ENCODE peak calls at places on chromosomes 4 and X, in seven cellular contexts. One of them, this sample, is unnamed.

GRCh38 chr4:96652158-96652557 is 812.3 kb downstream of the PDHA2 start:
- DNase-seq in cardiac septum: no peak
- DNase-seq in stimulated activated CD4-positive, alpha-beta T cell treated with anti-CD3 and anti-CD28 coated beads, TNF-alpha, amount 100 ng/mL, for 24 hours: no peak
- DNase-seq in stimulated activated CD8-positive, alpha-beta memory T cell treated with anti-CD3 and anti-CD28 coated beads, Interleukin-7, amount 100 ng/mL, for 24 hours: no peak
- DNase-seq in HEK293T: no peak
- DNase-seq in suprapubic skin: no peak
- DNase-seq in C1 segment of cervical spinal cord: no peak
- DNase-seq in this sample: no peak

GRCh38 chr4:126136922-126137781 is 822.4 kb downstream of the FAT4 start:
- DNase-seq in cardiac septum: no peak
- DNase-seq in stimulated activated CD4-positive, alpha-beta T cell treated with anti-CD3 and anti-CD28 coated beads, TNF-alpha, amount 100 ng/mL, for 24 hours: no peak
- DNase-seq in stimulated activated CD8-positive, alpha-beta memory T cell treated with anti-CD3 and anti-CD28 coated beads, Interleukin-7, amount 100 ng/mL, for 24 hours: no peak
- DNase-seq in HEK293T: no peak
- DNase-seq in suprapubic skin: no peak
- DNase-seq in C1 segment of cervical spinal cord: no peak
- DNase-seq in this sample: no peak

GRCh38 chr4:6032249-6033244 is 14.3 kb upstream of the C4orf50 start:
- DNase-seq in cardiac septum: no peak
- DNase-seq in stimulated activated CD4-positive, alpha-beta T cell treated with anti-CD3 and anti-CD28 coated beads, TNF-alpha, amount 100 ng/mL, for 24 hours: no peak
- DNase-seq in stimulated activated CD8-positive, alpha-beta memory T cell treated with anti-CD3 and anti-CD28 coated beads, Interleukin-7, amount 100 ng/mL, for 24 hours: no peak
- DNase-seq in HEK293T: no peak
- DNase-seq in suprapubic skin: no peak
- DNase-seq in C1 segment of cervical spinal cord: peak
- DNase-seq in this sample: no peak

GRCh38 chr4:55947912-55948725 is 626 bp upstream of the CEP135 start:
- DNase-seq in cardiac septum: no peak
- DNase-seq in stimulated activated CD4-positive, alpha-beta T cell treated with anti-CD3 and anti-CD28 coated beads, TNF-alpha, amount 100 ng/mL, for 24 hours: peak
- DNase-seq in stimulated activated CD8-positive, alpha-beta memory T cell treated with anti-CD3 and anti-CD28 coated beads, Interleukin-7, amount 100 ng/mL, for 24 hours: no peak
- DNase-seq in HEK293T: no peak
- DNase-seq in suprapubic skin: no peak
- DNase-seq in C1 segment of cervical spinal cord: no peak
- DNase-seq in this sample: no peak

GRCh38 chrX:48761674-48762471 is at the start of gene GLOD5:
- DNase-seq in cardiac septum: no peak
- DNase-seq in stimulated activated CD4-positive, alpha-beta T cell treated with anti-CD3 and anti-CD28 coated beads, TNF-alpha, amount 100 ng/mL, for 24 hours: no peak
- DNase-seq in stimulated activated CD8-positive, alpha-beta memory T cell treated with anti-CD3 and anti-CD28 coated beads, Interleukin-7, amount 100 ng/mL, for 24 hours: no peak
- DNase-seq in HEK293T: no peak
- DNase-seq in suprapubic skin: no peak
- DNase-seq in C1 segment of cervical spinal cord: no peak
- DNase-seq in this sample: no peak

GRCh38 chr4:102500371-102501175 is 586 bp upstream of the NFKB1 start:
- DNase-seq in cardiac septum: peak
- DNase-seq in stimulated activated CD4-positive, alpha-beta T cell treated with anti-CD3 and anti-CD28 coated beads, TNF-alpha, amount 100 ng/mL, for 24 hours: no peak
- DNase-seq in stimulated activated CD8-positive, alpha-beta memory T cell treated with anti-CD3 and anti-CD28 coated beads, Interleukin-7, amount 100 ng/mL, for 24 hours: no peak
- DNase-seq in HEK293T: peak
- DNase-seq in suprapubic skin: peak
- DNase-seq in C1 segment of cervical spinal cord: peak
- DNase-seq in this sample: peak

GRCh38 chr4:1195894-1196401 is 23.6 kb upstream of the SPON2 start:
- DNase-seq in cardiac septum: peak
- DNase-seq in stimulated activated CD4-positive, alpha-beta T cell treated with anti-CD3 and anti-CD28 coated beads, TNF-alpha, amount 100 ng/mL, for 24 hours: no peak
- DNase-seq in stimulated activated CD8-positive, alpha-beta memory T cell treated with anti-CD3 and anti-CD28 coated beads, Interleukin-7, amount 100 ng/mL, for 24 hours: no peak
- DNase-seq in HEK293T: no peak
- DNase-seq in suprapubic skin: peak
- DNase-seq in C1 segment of cervical spinal cord: no peak
- DNase-seq in this sample: no peak

GRCh38 chrX:87736576-87736975 is 219.0 kb downstream of the KLHL4 start:
- DNase-seq in cardiac septum: no peak
- DNase-seq in stimulated activated CD4-positive, alpha-beta T cell treated with anti-CD3 and anti-CD28 coated beads, TNF-alpha, amount 100 ng/mL, for 24 hours: no peak
- DNase-seq in stimulated activated CD8-positive, alpha-beta memory T cell treated with anti-CD3 and anti-CD28 coated beads, Interleukin-7, amount 100 ng/mL, for 24 hours: no peak
- DNase-seq in HEK293T: no peak
- DNase-seq in suprapubic skin: no peak
- DNase-seq in C1 segment of cervical spinal cord: no peak
- DNase-seq in this sample: no peak

GRCh38 chrX:45422216-45422925 is 221.7 kb upstream of the DIPK2B start:
- DNase-seq in cardiac septum: no peak
- DNase-seq in stimulated activated CD4-positive, alpha-beta T cell treated with anti-CD3 and anti-CD28 coated beads, TNF-alpha, amount 100 ng/mL, for 24 hours: no peak
- DNase-seq in stimulated activated CD8-positive, alpha-beta memory T cell treated with anti-CD3 and anti-CD28 coated beads, Interleukin-7, amount 100 ng/mL, for 24 hours: no peak
- DNase-seq in HEK293T: no peak
- DNase-seq in suprapubic skin: no peak
- DNase-seq in C1 segment of cervical spinal cord: no peak
- DNase-seq in this sample: no peak

GRCh38 chrX:111352424-111352823 is 59.6 kb downstream of the DCX start:
- DNase-seq in cardiac septum: no peak
- DNase-seq in stimulated activated CD4-positive, alpha-beta T cell treated with anti-CD3 and anti-CD28 coated beads, TNF-alpha, amount 100 ng/mL, for 24 hours: no peak
- DNase-seq in stimulated activated CD8-positive, alpha-beta memory T cell treated with anti-CD3 and anti-CD28 coated beads, Interleukin-7, amount 100 ng/mL, for 24 hours: no peak
- DNase-seq in HEK293T: no peak
- DNase-seq in suprapubic skin: no peak
- DNase-seq in C1 segment of cervical spinal cord: no peak
- DNase-seq in this sample: no peak

GRCh38 chr4:9949573-9949972 is 71.7 kb downstream of the SLC2A9 start:
- DNase-seq in cardiac septum: no peak
- DNase-seq in stimulated activated CD4-positive, alpha-beta T cell treated with anti-CD3 and anti-CD28 coated beads, TNF-alpha, amount 100 ng/mL, for 24 hours: no peak
- DNase-seq in stimulated activated CD8-positive, alpha-beta memory T cell treated with anti-CD3 and anti-CD28 coated beads, Interleukin-7, amount 100 ng/mL, for 24 hours: no peak
- DNase-seq in HEK293T: no peak
- DNase-seq in suprapubic skin: no peak
- DNase-seq in C1 segment of cervical spinal cord: no peak
- DNase-seq in this sample: no peak

GRCh38 chr4:44196796-44197195 is 251.8 kb downstream of the KCTD8 start:
- DNase-seq in cardiac septum: no peak
- DNase-seq in stimulated activated CD4-positive, alpha-beta T cell treated with anti-CD3 and anti-CD28 coated beads, TNF-alpha, amount 100 ng/mL, for 24 hours: no peak
- DNase-seq in stimulated activated CD8-positive, alpha-beta memory T cell treated with anti-CD3 and anti-CD28 coated beads, Interleukin-7, amount 100 ng/mL, for 24 hours: no peak
- DNase-seq in HEK293T: no peak
- DNase-seq in suprapubic skin: no peak
- DNase-seq in C1 segment of cervical spinal cord: no peak
- DNase-seq in this sample: no peak

GRCh38 chr4:147340547-147341225 is 140.2 kb upstream of the EDNRA start:
- DNase-seq in cardiac septum: no peak
- DNase-seq in stimulated activated CD4-positive, alpha-beta T cell treated with anti-CD3 and anti-CD28 coated beads, TNF-alpha, amount 100 ng/mL, for 24 hours: no peak
- DNase-seq in stimulated activated CD8-positive, alpha-beta memory T cell treated with anti-CD3 and anti-CD28 coated beads, Interleukin-7, amount 100 ng/mL, for 24 hours: no peak
- DNase-seq in HEK293T: no peak
- DNase-seq in suprapubic skin: no peak
- DNase-seq in C1 segment of cervical spinal cord: no peak
- DNase-seq in this sample: no peak

GRCh38 chr4:186039697-186040096 is 29.3 kb upstream of the TLR3 start:
- DNase-seq in cardiac septum: no peak
- DNase-seq in stimulated activated CD4-positive, alpha-beta T cell treated with anti-CD3 and anti-CD28 coated beads, TNF-alpha, amount 100 ng/mL, for 24 hours: no peak
- DNase-seq in stimulated activated CD8-positive, alpha-beta memory T cell treated with anti-CD3 and anti-CD28 coated beads, Interleukin-7, amount 100 ng/mL, for 24 hours: no peak
- DNase-seq in HEK293T: no peak
- DNase-seq in suprapubic skin: no peak
- DNase-seq in C1 segment of cervical spinal cord: no peak
- DNase-seq in this sample: no peak

GRCh38 chrX:151828434-151829080 is 84.1 kb upstream of the MAGEA4 start:
- DNase-seq in cardiac septum: no peak
- DNase-seq in stimulated activated CD4-positive, alpha-beta T cell treated with anti-CD3 and anti-CD28 coated beads, TNF-alpha, amount 100 ng/mL, for 24 hours: no peak
- DNase-seq in stimulated activated CD8-positive, alpha-beta memory T cell treated with anti-CD3 and anti-CD28 coated beads, Interleukin-7, amount 100 ng/mL, for 24 hours: no peak
- DNase-seq in HEK293T: no peak
- DNase-seq in suprapubic skin: no peak
- DNase-seq in C1 segment of cervical spinal cord: no peak
- DNase-seq in this sample: no peak

GRCh38 chrX:40867352-40867751 is 132.0 kb upstream of the MED14 start:
- DNase-seq in cardiac septum: no peak
- DNase-seq in stimulated activated CD4-positive, alpha-beta T cell treated with anti-CD3 and anti-CD28 coated beads, TNF-alpha, amount 100 ng/mL, for 24 hours: no peak
- DNase-seq in stimulated activated CD8-positive, alpha-beta memory T cell treated with anti-CD3 and anti-CD28 coated beads, Interleukin-7, amount 100 ng/mL, for 24 hours: no peak
- DNase-seq in HEK293T: no peak
- DNase-seq in suprapubic skin: no peak
- DNase-seq in C1 segment of cervical spinal cord: no peak
- DNase-seq in this sample: no peak

GRCh38 chr4:84968936-84969335 is 2.4 kb upstream of the WDFY3 start:
- DNase-seq in cardiac septum: no peak
- DNase-seq in stimulated activated CD4-positive, alpha-beta T cell treated with anti-CD3 and anti-CD28 coated beads, TNF-alpha, amount 100 ng/mL, for 24 hours: no peak
- DNase-seq in stimulated activated CD8-positive, alpha-beta memory T cell treated with anti-CD3 and anti-CD28 coated beads, Interleukin-7, amount 100 ng/mL, for 24 hours: no peak
- DNase-seq in HEK293T: no peak
- DNase-seq in suprapubic skin: no peak
- DNase-seq in C1 segment of cervical spinal cord: no peak
- DNase-seq in this sample: no peak

GRCh38 chr4:8344387-8344786 is 74.8 kb downstream of the HTRA3 start:
- DNase-seq in cardiac septum: no peak
- DNase-seq in stimulated activated CD4-positive, alpha-beta T cell treated with anti-CD3 and anti-CD28 coated beads, TNF-alpha, amount 100 ng/mL, for 24 hours: no peak
- DNase-seq in stimulated activated CD8-positive, alpha-beta memory T cell treated with anti-CD3 and anti-CD28 coated beads, Interleukin-7, amount 100 ng/mL, for 24 hours: no peak
- DNase-seq in HEK293T: no peak
- DNase-seq in suprapubic skin: peak
- DNase-seq in C1 segment of cervical spinal cord: no peak
- DNase-seq in this sample: no peak

GRCh38 chrX:44330227-44330626 is 13.2 kb downstream of the EFHC2 start:
- DNase-seq in cardiac septum: no peak
- DNase-seq in stimulated activated CD4-positive, alpha-beta T cell treated with anti-CD3 and anti-CD28 coated beads, TNF-alpha, amount 100 ng/mL, for 24 hours: no peak
- DNase-seq in stimulated activated CD8-positive, alpha-beta memory T cell treated with anti-CD3 and anti-CD28 coated beads, Interleukin-7, amount 100 ng/mL, for 24 hours: no peak
- DNase-seq in HEK293T: no peak
- DNase-seq in suprapubic skin: no peak
- DNase-seq in C1 segment of cervical spinal cord: no peak
- DNase-seq in this sample: no peak

GRCh38 chrX:112120737-112121136 is 38.2 kb upstream of the TRPC5 start:
- DNase-seq in cardiac septum: no peak
- DNase-seq in stimulated activated CD4-positive, alpha-beta T cell treated with anti-CD3 and anti-CD28 coated beads, TNF-alpha, amount 100 ng/mL, for 24 hours: no peak
- DNase-seq in stimulated activated CD8-positive, alpha-beta memory T cell treated with anti-CD3 and anti-CD28 coated beads, Interleukin-7, amount 100 ng/mL, for 24 hours: no peak
- DNase-seq in HEK293T: no peak
- DNase-seq in suprapubic skin: no peak
- DNase-seq in C1 segment of cervical spinal cord: no peak
- DNase-seq in this sample: no peak

GRCh38 chrX:24838624-24839023 is 144.9 kb downstream of the POLA1 start:
- DNase-seq in cardiac septum: no peak
- DNase-seq in stimulated activated CD4-positive, alpha-beta T cell treated with anti-CD3 and anti-CD28 coated beads, TNF-alpha, amount 100 ng/mL, for 24 hours: no peak
- DNase-seq in stimulated activated CD8-positive, alpha-beta memory T cell treated with anti-CD3 and anti-CD28 coated beads, Interleukin-7, amount 100 ng/mL, for 24 hours: no peak
- DNase-seq in HEK293T: peak
- DNase-seq in suprapubic skin: no peak
- DNase-seq in C1 segment of cervical spinal cord: no peak
- DNase-seq in this sample: no peak

GRCh38 chrX:72358313-72358712 is 52.6 kb upstream of the CITED1 start:
- DNase-seq in cardiac septum: no peak
- DNase-seq in stimulated activated CD4-positive, alpha-beta T cell treated with anti-CD3 and anti-CD28 coated beads, TNF-alpha, amount 100 ng/mL, for 24 hours: no peak
- DNase-seq in stimulated activated CD8-positive, alpha-beta memory T cell treated with anti-CD3 and anti-CD28 coated beads, Interleukin-7, amount 100 ng/mL, for 24 hours: no peak
- DNase-seq in HEK293T: no peak
- DNase-seq in suprapubic skin: no peak
- DNase-seq in C1 segment of cervical spinal cord: no peak
- DNase-seq in this sample: no peak

GRCh38 chr4:7070729-7071511 is 3.1 kb upstream of the GRPEL1 start:
- DNase-seq in cardiac septum: peak
- DNase-seq in stimulated activated CD4-positive, alpha-beta T cell treated with anti-CD3 and anti-CD28 coated beads, TNF-alpha, amount 100 ng/mL, for 24 hours: peak
- DNase-seq in stimulated activated CD8-positive, alpha-beta memory T cell treated with anti-CD3 and anti-CD28 coated beads, Interleukin-7, amount 100 ng/mL, for 24 hours: peak
- DNase-seq in HEK293T: peak
- DNase-seq in suprapubic skin: peak
- DNase-seq in C1 segment of cervical spinal cord: peak
- DNase-seq in this sample: peak

GRCh38 chrX:16552546-16552945 is 97.4 kb upstream of the S100G start:
- DNase-seq in cardiac septum: no peak
- DNase-seq in stimulated activated CD4-positive, alpha-beta T cell treated with anti-CD3 and anti-CD28 coated beads, TNF-alpha, amount 100 ng/mL, for 24 hours: no peak
- DNase-seq in stimulated activated CD8-positive, alpha-beta memory T cell treated with anti-CD3 and anti-CD28 coated beads, Interleukin-7, amount 100 ng/mL, for 24 hours: no peak
- DNase-seq in HEK293T: no peak
- DNase-seq in suprapubic skin: no peak
- DNase-seq in C1 segment of cervical spinal cord: no peak
- DNase-seq in this sample: no peak

GRCh38 chrX:331772-332495 is 13.3 kb upstream of the GTPBP6 start:
- DNase-seq in cardiac septum: no peak
- DNase-seq in stimulated activated CD4-positive, alpha-beta T cell treated with anti-CD3 and anti-CD28 coated beads, TNF-alpha, amount 100 ng/mL, for 24 hours: no peak
- DNase-seq in stimulated activated CD8-positive, alpha-beta memory T cell treated with anti-CD3 and anti-CD28 coated beads, Interleukin-7, amount 100 ng/mL, for 24 hours: no peak
- DNase-seq in HEK293T: no peak
- DNase-seq in suprapubic skin: no peak
- DNase-seq in C1 segment of cervical spinal cord: no peak
- DNase-seq in this sample: no peak

GRCh38 chrX:100994352-100995281 is 25.1 kb downstream of the ARL13A start:
- DNase-seq in cardiac septum: no peak
- DNase-seq in stimulated activated CD4-positive, alpha-beta T cell treated with anti-CD3 and anti-CD28 coated beads, TNF-alpha, amount 100 ng/mL, for 24 hours: no peak
- DNase-seq in stimulated activated CD8-positive, alpha-beta memory T cell treated with anti-CD3 and anti-CD28 coated beads, Interleukin-7, amount 100 ng/mL, for 24 hours: no peak
- DNase-seq in HEK293T: no peak
- DNase-seq in suprapubic skin: no peak
- DNase-seq in C1 segment of cervical spinal cord: no peak
- DNase-seq in this sample: no peak

GRCh38 chr4:108560624-108561023 is 59.8 kb upstream of the RPL34 start:
- DNase-seq in cardiac septum: no peak
- DNase-seq in stimulated activated CD4-positive, alpha-beta T cell treated with anti-CD3 and anti-CD28 coated beads, TNF-alpha, amount 100 ng/mL, for 24 hours: no peak
- DNase-seq in stimulated activated CD8-positive, alpha-beta memory T cell treated with anti-CD3 and anti-CD28 coated beads, Interleukin-7, amount 100 ng/mL, for 24 hours: no peak
- DNase-seq in HEK293T: no peak
- DNase-seq in suprapubic skin: no peak
- DNase-seq in C1 segment of cervical spinal cord: no peak
- DNase-seq in this sample: no peak

GRCh38 chrX:19760345-19760744 is 127.1 kb downstream of the SH3KBP1 start:
- DNase-seq in cardiac septum: no peak
- DNase-seq in stimulated activated CD4-positive, alpha-beta T cell treated with anti-CD3 and anti-CD28 coated beads, TNF-alpha, amount 100 ng/mL, for 24 hours: no peak
- DNase-seq in stimulated activated CD8-positive, alpha-beta memory T cell treated with anti-CD3 and anti-CD28 coated beads, Interleukin-7, amount 100 ng/mL, for 24 hours: no peak
- DNase-seq in HEK293T: no peak
- DNase-seq in suprapubic skin: no peak
- DNase-seq in C1 segment of cervical spinal cord: no peak
- DNase-seq in this sample: no peak

GRCh38 chr4:111213520-111213919 is 590.6 kb upstream of the PITX2 start:
- DNase-seq in cardiac septum: no peak
- DNase-seq in stimulated activated CD4-positive, alpha-beta T cell treated with anti-CD3 and anti-CD28 coated beads, TNF-alpha, amount 100 ng/mL, for 24 hours: no peak
- DNase-seq in stimulated activated CD8-positive, alpha-beta memory T cell treated with anti-CD3 and anti-CD28 coated beads, Interleukin-7, amount 100 ng/mL, for 24 hours: no peak
- DNase-seq in HEK293T: no peak
- DNase-seq in suprapubic skin: no peak
- DNase-seq in C1 segment of cervical spinal cord: no peak
- DNase-seq in this sample: no peak

GRCh38 chr4:40502936-40503335 is 126.7 kb downstream of the RBM47 start:
- DNase-seq in cardiac septum: no peak
- DNase-seq in stimulated activated CD4-positive, alpha-beta T cell treated with anti-CD3 and anti-CD28 coated beads, TNF-alpha, amount 100 ng/mL, for 24 hours: no peak
- DNase-seq in stimulated activated CD8-positive, alpha-beta memory T cell treated with anti-CD3 and anti-CD28 coated beads, Interleukin-7, amount 100 ng/mL, for 24 hours: no peak
- DNase-seq in HEK293T: no peak
- DNase-seq in suprapubic skin: no peak
- DNase-seq in C1 segment of cervical spinal cord: no peak
- DNase-seq in this sample: no peak

GRCh38 chrX:101385026-101385684 is 836 bp downstream of the BTK start:
- DNase-seq in cardiac septum: no peak
- DNase-seq in stimulated activated CD4-positive, alpha-beta T cell treated with anti-CD3 and anti-CD28 coated beads, TNF-alpha, amount 100 ng/mL, for 24 hours: no peak
- DNase-seq in stimulated activated CD8-positive, alpha-beta memory T cell treated with anti-CD3 and anti-CD28 coated beads, Interleukin-7, amount 100 ng/mL, for 24 hours: no peak
- DNase-seq in HEK293T: no peak
- DNase-seq in suprapubic skin: no peak
- DNase-seq in C1 segment of cervical spinal cord: no peak
- DNase-seq in this sample: no peak